ENCODE peak calls at places on chromosomes 1 and 21, in nine cellular contexts. V is NCI-H1105 treated with DMSO at 0.1 percent for 48 hours, R is IMR-90, C is A549, H is NCI-H1092, O is AG20443, F is EL, T is GM13976, U is DMS 273 treated with DMSO at 0.1 percent for 48 hours. Z is an unnamed sample.

GRCh38 chr1:2277741-2278488 is 49.8 kb downstream of the SKI start:
- DNase-seq in V (no peak), R (no peak), C (no peak), H (no peak), O (peak; percentile 52), F (no peak), T (no peak), U (no peak), Z (no peak)

GRCh38 chr1:75614455-75615379 is 3.8 kb upstream of the SLC44A5 start:
- DNase-seq in V (peak; percentile 81), R (peak; percentile 4), C (peak; percentile 53), H (peak; percentile 68), O (peak; percentile 56), F (peak; percentile 34), T (peak; percentile 70), U (peak; percentile 63), Z (no peak)

GRCh38 chr1:166080965-166081870 is 85.6 kb downstream of the FAM78B start:
- DNase-seq in V (no peak), R (no peak), C (no peak), H (no peak), O (no peak), F (no peak), T (no peak), U (no peak), Z (no peak)

GRCh38 chr1:29324771-29325351 is 88.5 kb downstream of the PTPRU start:
- DNase-seq in V (no peak), R (no peak), C (no peak), H (no peak), O (no peak), F (no peak), T (no peak), U (no peak), Z (no peak)

GRCh38 chr1:44270666-44271628 is 57.7 kb downstream of the DMAP1 start:
- DNase-seq in V (no peak), R (no peak), C (no peak), H (no peak), O (peak; percentile 70), F (no peak), T (no peak), U (no peak), Z (no peak)

GRCh38 chr21:34865922-34866271 is 183.2 kb downstream of the RUNX1 start:
- DNase-seq in V (no peak), R (no peak), C (no peak), H (no peak), O (no peak), F (no peak), T (peak; percentile 75), U (no peak), Z (no peak)

GRCh38 chr1:26787381-26787705 is 407 bp upstream of the PIGV start:
- DNase-seq in V (no peak), R (peak; percentile 53), C (no peak), H (peak; percentile 52), O (peak; percentile 34), F (peak; percentile 67), T (peak; percentile 83), U (no peak), Z (no peak)

GRCh38 chr1:178566187-178566586 is 53.3 kb downstream of the TEX35 start:
- DNase-seq in V (no peak), R (peak; percentile 51), C (no peak), H (no peak), O (no peak), F (peak; percentile 33), T (no peak), U (no peak), Z (peak; percentile 6)

GRCh38 chr1:219432191-219432606 is 180.7 kb downstream of the ZC3H11B start:
- DNase-seq in V (no peak), R (no peak), C (no peak), H (no peak), O (no peak), F (no peak), T (no peak), U (no peak), Z (no peak)

GRCh38 chr1:92291372-92291999 is 7.3 kb downstream of the GLMN start:
- DNase-seq in V (peak; percentile 70), R (peak; percentile 77), C (peak; percentile 57), H (peak; percentile 43), O (peak; percentile 61), F (peak; percentile 59), T (peak; percentile 33), U (no peak), Z (peak; percentile 62)

GRCh38 chr21:14046401-14046800 is 164.4 kb downstream of the LIPI start:
- DNase-seq in V (no peak), R (peak; percentile 17), C (no peak), H (no peak), O (peak; percentile 21), F (no peak), T (no peak), U (no peak), Z (peak; percentile 26)

GRCh38 chr1:38151399-38151798 is 104.8 kb upstream of the POU3F1 start:
- DNase-seq in V (peak; percentile 39), R (no peak), C (no peak), H (peak; percentile 83), O (no peak), F (no peak), T (no peak), U (no peak), Z (no peak)

GRCh38 chr1:91091812-91092211 is 70.0 kb upstream of the ZNF644 start:
- DNase-seq in V (peak; percentile 22), R (no peak), C (peak; percentile 53), H (no peak), O (no peak), F (peak; percentile 31), T (no peak), U (no peak), Z (no peak)

GRCh38 chr1:4830756-4831155 is 176.3 kb downstream of the AJAP1 start:
- DNase-seq in V (peak; percentile 2), R (no peak), C (no peak), H (no peak), O (no peak), F (no peak), T (no peak), U (no peak), Z (no peak)

GRCh38 chr1:88552226-88552625 is 131.8 kb upstream of the PKN2 start:
- DNase-seq in V (no peak), R (no peak), C (no peak), H (no peak), O (no peak), F (no peak), T (no peak), U (no peak), Z (no peak)

GRCh38 chr1:59150537-59151386 is 146.1 kb upstream of the FGGY start:
- DNase-seq in V (no peak), R (peak; percentile 100), C (peak; percentile 89), H (no peak), O (peak; percentile 92), F (peak; percentile 100), T (peak; percentile 48), U (peak; percentile 80), Z (peak; percentile 100)

GRCh38 chr1:34740161-34740875 is 14.5 kb upstream of the GJB5 start:
- DNase-seq in V (no peak), R (no peak), C (no peak), H (peak; percentile 81), O (no peak), F (no peak), T (no peak), U (no peak), Z (no peak)

GRCh38 chr1:13948396-13948795 is 248.4 kb downstream of the PRDM2 start:
- DNase-seq in V (no peak), R (no peak), C (no peak), H (no peak), O (no peak), F (no peak), T (no peak), U (no peak), Z (no peak)

GRCh38 chr1:53548031-53548491 is 88.9 kb downstream of the DMRTB1 start:
- DNase-seq in V (no peak), R (no peak), C (no peak), H (no peak), O (no peak), F (no peak), T (no peak), U (no peak), Z (no peak)

Z was measured in HCEC 1CT.